ENCODE peak calls at places on chromosomes 7 and 10, in seven cellular contexts. W, D, N, S, P, M and I are unnamed samples.

GRCh38 chr10:3665316-3665908 is 119.6 kb downstream of the KLF6 start:
- DNase-seq in W (no peak), D (no peak), N (no peak), S (no peak), P (no peak), M (no peak), I (no peak)

GRCh38 chr7:4216016-4216415 is 466.1 kb upstream of the FOXK1 start:
- DNase-seq in W (no peak), D (no peak), N (no peak), S (no peak), P (no peak), M (no peak), I (no peak)

GRCh38 chr10:13462551-13462950 is 66.3 kb downstream of the BEND7 start:
- DNase-seq in W (no peak), D (no peak), N (no peak), S (no peak), P (no peak), M (no peak), I (no peak)

GRCh38 chr7:45447296-45447695 is 126.9 kb upstream of the ADCY1 start:
- DNase-seq in W (no peak), D (no peak), N (no peak), S (no peak), P (no peak), M (no peak), I (no peak)

GRCh38 chr7:148763622-148764021 is 64.9 kb downstream of the CUL1 start:
- DNase-seq in W (peak), D (no peak), N (no peak), S (no peak), P (no peak), M (no peak), I (no peak)

GRCh38 chr10:16436758-16437539 is at the start of gene PTER:
- DNase-seq in W (peak), D (peak), N (peak), S (peak), P (peak), M (peak), I (peak)

GRCh38 chr10:122460891-122461293 is 461 bp upstream of the HTRA1 start:
- DNase-seq in W (no peak), D (no peak), N (no peak), S (no peak), P (no peak), M (no peak), I (no peak)

GRCh38 chr10:71648595-71649320 is 70.8 kb downstream of the C10orf105 start:
- DNase-seq in W (no peak), D (peak), N (no peak), S (no peak), P (no peak), M (no peak), I (no peak)